ENCODE peak calls at places on chromosome 9, in five cellular contexts. One of them, this sample, is unnamed.

GRCh38 chr9:86562691-86563090 is 208.5 kb upstream of the TUT7 start:
- DNase-seq in body of pancreas: no peak
- DNase-seq in AG04450: no peak
- DNase-seq in BE2C: no peak
- DNase-seq in CD4-positive, alpha-beta memory T cell: no peak
- DNase-seq in this sample: no peak

GRCh38 chr9:114300846-114301797 is 21.8 kb upstream of the ORM1 start:
- DNase-seq in body of pancreas: peak
- DNase-seq in CD4-positive, alpha-beta memory T cell: no peak
- DNase-seq in AG04450: no peak
- DNase-seq in BE2C: no peak
- DNase-seq in this sample: no peak

GRCh38 chr9:33263131-33263935 is 1.2 kb downstream of the BAG1 start:
- DNase-seq in CD4-positive, alpha-beta memory T cell: peak
- DNase-seq in body of pancreas: no peak
- DNase-seq in AG04450: no peak
- DNase-seq in BE2C: peak
- DNase-seq in this sample: peak

GRCh38 chr9:113350937-113351336 is 1.6 kb downstream of the BSPRY start:
- DNase-seq in BE2C: no peak
- DNase-seq in body of pancreas: no peak
- DNase-seq in AG04450: no peak
- DNase-seq in CD4-positive, alpha-beta memory T cell: no peak
- DNase-seq in this sample: no peak

GRCh38 chr9:26950521-26950920 is 3.5 kb upstream of the PLAA start:
- DNase-seq in AG04450: no peak
- DNase-seq in BE2C: no peak
- DNase-seq in CD4-positive, alpha-beta memory T cell: no peak
- DNase-seq in body of pancreas: no peak
- DNase-seq in this sample: no peak

GRCh38 chr9:92807757-92808725 is 43.4 kb upstream of the BICD2 start:
- DNase-seq in body of pancreas: no peak
- DNase-seq in AG04450: no peak
- DNase-seq in BE2C: peak
- DNase-seq in CD4-positive, alpha-beta memory T cell: no peak
- DNase-seq in this sample: no peak

GRCh38 chr9:137458194-137459146 is 664 bp downstream of the NSMF start:
- DNase-seq in BE2C: peak
- DNase-seq in AG04450: no peak
- DNase-seq in body of pancreas: peak
- DNase-seq in CD4-positive, alpha-beta memory T cell: peak
- DNase-seq in this sample: peak

GRCh38 chr9:132068604-132069003 is 11.1 kb downstream of the MED27 start:
- DNase-seq in CD4-positive, alpha-beta memory T cell: no peak
- DNase-seq in BE2C: no peak
- DNase-seq in body of pancreas: no peak
- DNase-seq in AG04450: no peak
- DNase-seq in this sample: no peak

GRCh38 chr9:4932681-4933080 is 52.4 kb upstream of the JAK2 start:
- DNase-seq in CD4-positive, alpha-beta memory T cell: no peak
- DNase-seq in BE2C: no peak
- DNase-seq in body of pancreas: no peak
- DNase-seq in AG04450: no peak
- DNase-seq in this sample: no peak

GRCh38 chr9:114027159-114027895 is 50.8 kb downstream of the AMBP start:
- DNase-seq in BE2C: no peak
- DNase-seq in AG04450: no peak
- DNase-seq in CD4-positive, alpha-beta memory T cell: no peak
- DNase-seq in body of pancreas: no peak
- DNase-seq in this sample: no peak

GRCh38 chr9:34642679-34643078 is 3.8 kb upstream of the GALT start:
- DNase-seq in CD4-positive, alpha-beta memory T cell: no peak
- DNase-seq in AG04450: no peak
- DNase-seq in BE2C: no peak
- DNase-seq in body of pancreas: no peak
- DNase-seq in this sample: no peak

GRCh38 chr9:114995681-114996221 is 65.4 kb upstream of the TNFSF8 start:
- DNase-seq in BE2C: no peak
- DNase-seq in AG04450: no peak
- DNase-seq in CD4-positive, alpha-beta memory T cell: no peak
- DNase-seq in body of pancreas: peak
- DNase-seq in this sample: no peak

GRCh38 chr9:95409650-95410426 is 92.3 kb upstream of the FANCC start:
- DNase-seq in CD4-positive, alpha-beta memory T cell: no peak
- DNase-seq in BE2C: no peak
- DNase-seq in AG04450: peak
- DNase-seq in body of pancreas: no peak
- DNase-seq in this sample: no peak

GRCh38 chr9:132794730-132795380 is 83.2 kb downstream of the AK8 start:
- DNase-seq in CD4-positive, alpha-beta memory T cell: no peak
- DNase-seq in AG04450: no peak
- DNase-seq in BE2C: no peak
- DNase-seq in body of pancreas: no peak
- DNase-seq in this sample: no peak

GRCh38 chr9:94900222-94901018 is 173.9 kb downstream of the AOPEP start:
- DNase-seq in body of pancreas: peak
- DNase-seq in AG04450: peak
- DNase-seq in BE2C: no peak
- DNase-seq in CD4-positive, alpha-beta memory T cell: no peak
- DNase-seq in this sample: no peak

GRCh38 chr9:121842612-121842978 is 191.2 kb downstream of the DAB2IP start:
- DNase-seq in body of pancreas: no peak
- DNase-seq in AG04450: peak
- DNase-seq in CD4-positive, alpha-beta memory T cell: no peak
- DNase-seq in BE2C: no peak
- DNase-seq in this sample: no peak

GRCh38 chr9:75911390-75911789 is 20.9 kb downstream of the PCSK5 start:
- DNase-seq in CD4-positive, alpha-beta memory T cell: no peak
- DNase-seq in AG04450: no peak
- DNase-seq in BE2C: no peak
- DNase-seq in body of pancreas: no peak
- DNase-seq in this sample: no peak

GRCh38 chr9:121350993-121351561 is 19.0 kb downstream of the STOM start:
- DNase-seq in body of pancreas: peak
- DNase-seq in AG04450: peak
- DNase-seq in BE2C: peak
- DNase-seq in CD4-positive, alpha-beta memory T cell: no peak
- DNase-seq in this sample: peak

GRCh38 chr9:97419315-97419867 is 7.5 kb downstream of the TDRD7 start:
- DNase-seq in AG04450: no peak
- DNase-seq in body of pancreas: no peak
- DNase-seq in CD4-positive, alpha-beta memory T cell: no peak
- DNase-seq in BE2C: no peak
- DNase-seq in this sample: no peak

GRCh38 chr9:124632077-124632621 is 125.0 kb upstream of the NR5A1 start:
- DNase-seq in AG04450: no peak
- DNase-seq in CD4-positive, alpha-beta memory T cell: no peak
- DNase-seq in body of pancreas: no peak
- DNase-seq in BE2C: no peak
- DNase-seq in this sample: no peak

GRCh38 chr9:120071760-120072159 is 508.2 kb downstream of the CDK5RAP2 start:
- DNase-seq in AG04450: no peak
- DNase-seq in CD4-positive, alpha-beta memory T cell: no peak
- DNase-seq in body of pancreas: no peak
- DNase-seq in BE2C: no peak
- DNase-seq in this sample: no peak

GRCh38 chr9:7554699-7555098 is 244.9 kb downstream of the DMAC1 start:
- DNase-seq in BE2C: no peak
- DNase-seq in body of pancreas: no peak
- DNase-seq in CD4-positive, alpha-beta memory T cell: no peak
- DNase-seq in AG04450: no peak
- DNase-seq in this sample: no peak

GRCh38 chr9:70411141-70411929 is 3.1 kb downstream of the KLF9 start:
- DNase-seq in body of pancreas: peak
- DNase-seq in BE2C: peak
- DNase-seq in CD4-positive, alpha-beta memory T cell: peak
- DNase-seq in AG04450: no peak
- DNase-seq in this sample: peak
- H3K4me3 ChIP-seq in body of pancreas: peak
- H3K4me3 ChIP-seq in BE2C: peak
- H3K4me3 ChIP-seq in CD4-positive, alpha-beta memory T cell: peak
- H3K4me3 ChIP-seq in AG04450: peak
- H3K4me3 ChIP-seq in this sample: peak

GRCh38 chr9:70403166-70403565 is 11.3 kb downstream of the KLF9 start:
- DNase-seq in AG04450: no peak
- DNase-seq in CD4-positive, alpha-beta memory T cell: no peak
- DNase-seq in body of pancreas: no peak
- DNase-seq in BE2C: no peak
- DNase-seq in this sample: no peak

GRCh38 chr9:70403618-70404025 is 10.8 kb downstream of the KLF9 start:
- DNase-seq in CD4-positive, alpha-beta memory T cell: no peak
- DNase-seq in AG04450: no peak
- DNase-seq in BE2C: no peak
- DNase-seq in body of pancreas: no peak
- DNase-seq in this sample: no peak

GRCh38 chr9:70405808-70406445 is 8.5 kb downstream of the KLF9 start:
- DNase-seq in AG04450: no peak
- DNase-seq in BE2C: no peak
- DNase-seq in body of pancreas: no peak
- DNase-seq in CD4-positive, alpha-beta memory T cell: no peak
- DNase-seq in this sample: no peak

GRCh38 chr9:70402213-70402612 is 12.2 kb downstream of the KLF9 start:
- DNase-seq in AG04450: no peak
- DNase-seq in CD4-positive, alpha-beta memory T cell: no peak
- DNase-seq in body of pancreas: no peak
- DNase-seq in BE2C: no peak
- DNase-seq in this sample: no peak

GRCh38 chr9:70404261-70404660 is 10.2 kb downstream of the KLF9 start:
- DNase-seq in BE2C: no peak
- DNase-seq in body of pancreas: no peak
- DNase-seq in AG04450: no peak
- DNase-seq in CD4-positive, alpha-beta memory T cell: no peak
- DNase-seq in this sample: no peak
- H3K4me3 ChIP-seq in BE2C: no peak
- H3K4me3 ChIP-seq in body of pancreas: no peak
- H3K4me3 ChIP-seq in AG04450: no peak
- H3K4me3 ChIP-seq in CD4-positive, alpha-beta memory T cell: no peak
- H3K4me3 ChIP-seq in this sample: no peak

DNA sequence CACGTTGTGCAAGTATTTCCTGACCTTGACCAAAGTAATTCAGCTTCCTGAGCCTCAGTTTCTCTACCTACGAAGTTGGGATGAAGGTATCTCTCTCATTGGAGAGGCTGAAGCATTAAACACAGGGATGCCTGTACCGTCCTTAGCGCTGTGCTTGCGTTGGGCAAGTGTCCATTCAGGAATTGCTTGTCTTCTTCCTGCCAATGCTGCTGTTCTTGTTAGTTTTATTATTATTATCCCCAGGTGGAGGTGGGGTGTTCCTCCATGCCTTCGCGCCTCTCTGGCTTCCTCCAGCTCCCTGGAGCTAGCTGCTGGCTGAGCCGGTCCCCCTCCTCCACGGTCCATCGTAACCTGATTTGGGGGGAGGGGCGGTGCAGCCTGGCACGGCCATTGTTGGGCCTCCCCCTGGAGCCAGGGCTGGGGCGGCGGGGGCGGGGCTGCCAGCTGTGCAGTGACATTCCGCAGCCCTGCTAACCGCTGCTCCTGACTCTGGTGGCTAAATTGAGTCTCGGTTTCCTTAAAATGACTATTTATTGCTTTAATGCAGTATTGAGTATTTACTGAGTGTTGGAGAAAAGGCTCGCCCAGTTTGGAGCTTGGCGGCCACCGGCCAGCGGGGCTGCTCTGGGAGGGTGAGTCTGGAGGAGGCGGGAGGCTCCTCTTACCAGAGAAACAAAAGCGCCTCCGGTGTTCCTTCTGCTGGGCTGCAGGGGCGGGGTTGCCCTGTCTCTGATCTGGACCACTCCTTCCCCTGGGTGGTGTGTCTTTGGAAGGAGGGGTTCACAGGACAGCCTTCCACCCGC is 51.4 kb downstream of the LMX1B start:
- DNase-seq in body of pancreas: no peak
- DNase-seq in AG04450: no peak
- DNase-seq in CD4-positive, alpha-beta memory T cell: no peak
- DNase-seq in BE2C: no peak
- DNase-seq in this sample: no peak
- H3K4me3 ChIP-seq in body of pancreas: no peak
- H3K4me3 ChIP-seq in AG04450: no peak
- H3K4me3 ChIP-seq in CD4-positive, alpha-beta memory T cell: no peak
- H3K4me3 ChIP-seq in BE2C: no peak
- H3K4me3 ChIP-seq in this sample: no peak

GRCh38 chr9:70597886-70598285 is 183.4 kb upstream of the KLF9 start:
- DNase-seq in CD4-positive, alpha-beta memory T cell: no peak
- DNase-seq in BE2C: no peak
- DNase-seq in body of pancreas: no peak
- DNase-seq in AG04450: no peak
- DNase-seq in this sample: no peak

GRCh38 chr9:70600479-70600878 is 186.0 kb upstream of the KLF9 start:
- DNase-seq in body of pancreas: peak
- DNase-seq in CD4-positive, alpha-beta memory T cell: no peak
- DNase-seq in BE2C: no peak
- DNase-seq in AG04450: peak
- DNase-seq in this sample: peak

GRCh38 chr9:70603020-70603411 is 188.6 kb upstream of the KLF9 start:
- DNase-seq in BE2C: no peak
- DNase-seq in body of pancreas: no peak
- DNase-seq in AG04450: no peak
- DNase-seq in CD4-positive, alpha-beta memory T cell: no peak
- DNase-seq in this sample: no peak

GRCh38 chr9:70602364-70603019 is 188.0 kb upstream of the KLF9 start:
- DNase-seq in CD4-positive, alpha-beta memory T cell: no peak
- DNase-seq in BE2C: peak
- DNase-seq in body of pancreas: peak
- DNase-seq in AG04450: peak
- DNase-seq in this sample: peak

GRCh38 chr9:70601000-70601929 is 186.8 kb upstream of the KLF9 start:
- DNase-seq in CD4-positive, alpha-beta memory T cell: no peak
- DNase-seq in body of pancreas: peak
- DNase-seq in AG04450: peak
- DNase-seq in BE2C: peak
- DNase-seq in this sample: peak
- H3K4me3 ChIP-seq in CD4-positive, alpha-beta memory T cell: no peak
- H3K4me3 ChIP-seq in body of pancreas: no peak
- H3K4me3 ChIP-seq in AG04450: peak
- H3K4me3 ChIP-seq in BE2C: peak
- H3K4me3 ChIP-seq in this sample: peak

GRCh38 chr9:129141066-129142041 is 30.1 kb downstream of the PTPA start:
- DNase-seq in CD4-positive, alpha-beta memory T cell: no peak
- DNase-seq in body of pancreas: peak
- DNase-seq in AG04450: peak
- DNase-seq in BE2C: no peak
- DNase-seq in this sample: peak

GRCh38 chr9:129143461-129143927 is 32.3 kb downstream of the PTPA start:
- DNase-seq in BE2C: no peak
- DNase-seq in AG04450: no peak
- DNase-seq in CD4-positive, alpha-beta memory T cell: no peak
- DNase-seq in body of pancreas: peak
- DNase-seq in this sample: peak

GRCh38 chr9:129142536-129142935 is 31.3 kb downstream of the PTPA start:
- DNase-seq in BE2C: no peak
- DNase-seq in body of pancreas: no peak
- DNase-seq in CD4-positive, alpha-beta memory T cell: no peak
- DNase-seq in AG04450: no peak
- DNase-seq in this sample: no peak

GRCh38 chr9:129143031-129143441 is 31.8 kb downstream of the PTPA start:
- DNase-seq in AG04450: peak
- DNase-seq in BE2C: peak
- DNase-seq in body of pancreas: peak
- DNase-seq in CD4-positive, alpha-beta memory T cell: peak
- DNase-seq in this sample: peak

GRCh38 chr9:129142115-129142514 is 30.9 kb downstream of the PTPA start:
- DNase-seq in body of pancreas: no peak
- DNase-seq in AG04450: no peak
- DNase-seq in CD4-positive, alpha-beta memory T cell: no peak
- DNase-seq in BE2C: no peak
- DNase-seq in this sample: no peak
- H3K4me3 ChIP-seq in body of pancreas: no peak
- H3K4me3 ChIP-seq in AG04450: peak
- H3K4me3 ChIP-seq in CD4-positive, alpha-beta memory T cell: no peak
- H3K4me3 ChIP-seq in BE2C: no peak
- H3K4me3 ChIP-seq in this sample: peak